ENCODE peak calls at places on chromosomes 3 and 15, in eight cellular contexts. B, S, K, V, P, T, M and U are unnamed samples.

GRCh38 chr3:133573054-133573628 is 345 bp upstream of the CDV3 start:
- DNase-seq in B (peak; percentile 100), S (peak; percentile 100), K (peak; percentile 100), V (peak; percentile 100), P (peak; percentile 100), T (peak; percentile 100), M (peak; percentile 100), U (peak; percentile 92)

GRCh38 chr15:25543156-25543555 is 104.3 kb upstream of the UBE3A start:
- DNase-seq in B (no peak), S (no peak), K (no peak), V (peak; percentile 17), P (no peak), T (no peak), M (peak; percentile 60), U (no peak)

GRCh38 chr3:168030488-168031054 is 65.2 kb downstream of the GOLIM4 start:
- DNase-seq in B (no peak), S (no peak), K (no peak), V (no peak), P (no peak), T (no peak), M (no peak), U (no peak)

GRCh38 chr3:85151555-85151954 is 192.8 kb downstream of the CADM2 start:
- DNase-seq in B (no peak), S (no peak), K (no peak), V (no peak), P (no peak), T (no peak), M (no peak), U (no peak)

GRCh38 chr3:195015021-195015420 is 255.9 kb downstream of the XXYLT1 start:
- DNase-seq in B (peak; percentile 38), S (no peak), K (peak; percentile 15), V (no peak), P (no peak), T (no peak), M (no peak), U (no peak)

GRCh38 chr15:55552461-55552860 is 35.7 kb downstream of the PYGO1 start:
- DNase-seq in B (no peak), S (no peak), K (no peak), V (no peak), P (no peak), T (no peak), M (no peak), U (no peak)

GRCh38 chr3:21979706-21980105 is 228.7 kb upstream of the ZNF385D start:
- DNase-seq in B (peak; percentile 9), S (no peak), K (no peak), V (peak; percentile 71), P (no peak), T (no peak), M (no peak), U (no peak)

GRCh38 chr3:27046346-27046745 is 322.8 kb downstream of the NEK10 start:
- DNase-seq in B (no peak), S (no peak), K (no peak), V (no peak), P (no peak), T (no peak), M (no peak), U (no peak)

GRCh38 chr15:72967836-72968530 is 84.3 kb upstream of the NEO1 start:
- DNase-seq in B (no peak), S (no peak), K (no peak), V (no peak), P (no peak), T (no peak), M (no peak), U (no peak)

GRCh38 chr3:186760141-186760813 is 23.1 kb upstream of the EIF4A2 start:
- DNase-seq in B (peak; percentile 91), S (no peak), K (no peak), V (no peak), P (no peak), T (no peak), M (no peak), U (no peak)

GRCh38 chr15:73010154-73011152 is 41.8 kb upstream of the NEO1 start:
- DNase-seq in B (peak; percentile 11), S (no peak), K (no peak), V (peak; percentile 20), P (no peak), T (no peak), M (no peak), U (no peak)

GRCh38 chr3:136194409-136195257 is 1.5 kb downstream of the MSL2 start:
- DNase-seq in B (peak; percentile 27), S (peak; percentile 65), K (no peak), V (peak; percentile 28), P (peak; percentile 69), T (peak; percentile 11), M (no peak), U (no peak)

GRCh38 chr3:72492240-72492639 is 356.0 kb downstream of the SHQ1 start:
- DNase-seq in B (peak; percentile 94), S (no peak), K (peak; percentile 81), V (peak; percentile 97), P (no peak), T (no peak), M (peak; percentile 77), U (no peak)

GRCh38 chr3:23303601-23304217 is 100.6 kb downstream of the UBE2E2 start:
- DNase-seq in B (no peak), S (no peak), K (no peak), V (no peak), P (no peak), T (no peak), M (no peak), U (no peak)

GRCh38 chr15:69595009-69595825 is 142.6 kb downstream of the RPLP1 start:
- DNase-seq in B (no peak), S (no peak), K (peak; percentile 63), V (no peak), P (no peak), T (no peak), M (peak; percentile 89), U (no peak)

GRCh38 chr15:52857937-52858336 is 67.8 kb upstream of the ONECUT1 start:
- DNase-seq in B (peak; percentile 3), S (no peak), K (no peak), V (peak; percentile 1), P (peak; percentile 57), T (no peak), M (no peak), U (no peak)

GRCh38 chr3:76044601-76045600 is 259.6 kb upstream of the ZNF717 start:
- DNase-seq in B (no peak), S (peak; percentile 27), K (no peak), V (peak; percentile 79), P (peak; percentile 76), T (no peak), M (no peak), U (peak; percentile 9)

DNA sequence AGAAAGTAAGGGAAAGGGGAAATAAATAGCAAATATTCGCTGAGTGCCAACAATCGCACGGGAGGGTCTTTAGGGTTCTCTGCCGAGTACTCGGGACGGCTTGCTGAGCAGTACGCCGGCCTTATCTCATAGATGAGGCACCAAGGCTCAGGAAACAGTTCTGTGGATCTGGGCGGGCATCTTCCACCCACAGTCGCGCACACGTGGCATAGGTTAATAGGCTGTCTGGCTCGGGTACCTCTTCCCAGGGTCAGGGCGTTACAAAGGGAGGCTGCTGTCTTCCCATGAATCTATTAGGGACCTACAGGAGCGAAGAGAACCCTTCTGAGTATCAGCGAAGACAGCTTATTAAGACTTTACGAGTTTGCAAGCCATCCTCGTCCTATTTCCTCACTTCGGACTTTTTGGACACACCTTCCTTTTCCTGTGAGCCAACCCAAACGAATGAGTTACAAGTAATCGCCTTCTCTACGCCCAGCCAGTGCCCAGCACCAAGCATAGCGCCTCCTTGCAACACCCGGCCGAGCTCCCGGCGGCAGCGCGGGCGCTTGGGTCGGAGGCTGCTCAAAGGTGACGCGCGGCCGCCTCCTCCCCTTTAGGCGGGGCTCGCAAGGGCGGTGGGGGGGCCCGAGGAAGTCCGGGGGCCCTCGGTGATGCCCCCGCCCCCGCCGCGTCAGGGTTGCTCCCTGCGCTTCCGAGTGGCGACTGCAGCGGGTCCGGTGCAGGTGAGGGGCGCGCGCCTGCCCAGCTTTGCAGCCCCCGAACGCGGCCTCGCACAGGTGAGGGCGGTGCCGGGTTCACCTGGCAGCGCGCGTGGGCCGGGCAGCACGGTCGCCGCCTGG is at the start of gene MCTP2:
- DNase-seq in B (peak; percentile 96), S (peak; percentile 95), K (peak; percentile 96), V (peak; percentile 62), P (peak; percentile 94), T (peak; percentile 40), M (peak; percentile 70), U (peak; percentile 68)
- TF ChIP-seq CTCF in B (peak; percentile 37), S (peak; percentile 60), K (peak; percentile 53), V (no peak), P (peak; percentile 46), T (no peak), M (no peak), U (peak; percentile 11)

GRCh38 chr3:176578316-176578715 is 619.0 kb downstream of the TBL1XR1 start:
- DNase-seq in B (no peak), S (no peak), K (no peak), V (no peak), P (no peak), T (no peak), M (no peak), U (no peak)

GRCh38 chr3:176584413-176585176 is 612.7 kb downstream of the TBL1XR1 start:
- DNase-seq in B (no peak), S (no peak), K (no peak), V (peak; percentile 78), P (no peak), T (no peak), M (no peak), U (no peak)

GRCh38 chr3:176581589-176581988 is 615.7 kb downstream of the TBL1XR1 start:
- DNase-seq in B (no peak), S (no peak), K (no peak), V (no peak), P (no peak), T (no peak), M (no peak), U (no peak)

GRCh38 chr3:176577462-176577861 is 619.8 kb downstream of the TBL1XR1 start:
- DNase-seq in B (no peak), S (no peak), K (no peak), V (no peak), P (no peak), T (no peak), M (no peak), U (no peak)

DNA sequence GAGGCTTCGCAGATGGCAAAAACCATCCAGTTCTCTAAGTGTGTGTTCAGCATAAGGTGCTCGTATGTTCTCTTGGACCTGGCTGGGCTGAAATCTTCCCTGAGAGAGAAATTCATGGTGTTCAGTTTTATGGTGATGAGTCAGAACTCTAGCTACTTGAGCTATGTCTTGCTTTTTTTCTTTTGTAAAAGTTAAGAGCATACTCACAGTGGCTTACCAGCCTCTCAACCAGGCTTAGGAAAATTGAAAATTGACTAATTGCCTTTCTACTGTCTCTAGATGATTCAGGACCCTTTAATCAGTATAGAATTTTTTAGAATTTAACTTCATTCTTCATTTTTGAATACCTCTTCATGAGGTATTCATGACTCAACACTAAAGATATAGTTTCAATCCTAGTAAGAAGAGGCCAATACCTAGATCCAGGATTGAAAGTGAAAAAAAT is 617.5 kb downstream of the TBL1XR1 start:
- DNase-seq in B (no peak), S (no peak), K (no peak), V (peak; percentile 75), P (no peak), T (no peak), M (no peak), U (no peak)
- TF ChIP-seq CTCF in B (no peak), S (no peak), K (no peak), V (no peak), P (no peak), T (no peak), M (no peak), U (no peak)

GRCh38 chr15:81336568-81336967 is 12.6 kb upstream of the STARD5 start:
- DNase-seq in B (peak; percentile 32), S (peak; percentile 69), K (no peak), V (peak; percentile 65), P (no peak), T (no peak), M (no peak), U (peak; percentile 36)
- TF ChIP-seq CTCF in B (peak; percentile 47), S (peak; percentile 87), K (peak; percentile 65), V (peak; percentile 54), P (peak; percentile 53), T (no peak), M (peak; percentile 36), U (peak; percentile 48)

GRCh38 chr3:10417849-10418248 is 87.5 kb downstream of the ATP2B2 start:
- DNase-seq in B (no peak), S (peak; percentile 31), K (no peak), V (peak; percentile 35), P (no peak), T (no peak), M (no peak), U (peak; percentile 57)
- TF ChIP-seq CTCF in B (peak; percentile 48), S (peak; percentile 54), K (peak; percentile 32), V (peak; percentile 15), P (peak; percentile 30), T (no peak), M (peak; percentile 8), U (peak; percentile 38)